ENCODE peak calls at places on chromosome X, in six cellular contexts. One of them, this sample, is unnamed.

GRCh38 chrX:118534716-118535493 is 39.3 kb downstream of the DOCK11 start:
- DNase-seq in activated CD4-positive, alpha-beta T cell treated with anti-CD3 and anti-CD28 coated beads, Interleukin-2, amount 50 U/mL, for 1 hour: no peak
- DNase-seq in ELF-1: peak; percentile 74
- DNase-seq in stimulated activated CD4-positive, alpha-beta T cell treated with anti-CD3 and anti-CD28 coated beads, Interleukin-12 subunit alpha, Interleukin-12 subunit beta, amount 100 ng/mL, for 24 hours: no peak
- DNase-seq in PC-3: no peak
- DNase-seq in posterior vena cava: no peak
- DNase-seq in this sample: no peak

GRCh38 chrX:77785400-77785745 is 643 bp downstream of the ATRX start:
- DNase-seq in activated CD4-positive, alpha-beta T cell treated with anti-CD3 and anti-CD28 coated beads, Interleukin-2, amount 50 U/mL, for 1 hour: no peak
- DNase-seq in ELF-1: peak; percentile 58
- DNase-seq in stimulated activated CD4-positive, alpha-beta T cell treated with anti-CD3 and anti-CD28 coated beads, Interleukin-12 subunit alpha, Interleukin-12 subunit beta, amount 100 ng/mL, for 24 hours: peak; percentile 1
- DNase-seq in PC-3: peak; percentile 30
- DNase-seq in posterior vena cava: no peak
- DNase-seq in this sample: no peak

GRCh38 chrX:132504417-132504816 is 15.6 kb upstream of the MBNL3 start:
- DNase-seq in activated CD4-positive, alpha-beta T cell treated with anti-CD3 and anti-CD28 coated beads, Interleukin-2, amount 50 U/mL, for 1 hour: no peak
- DNase-seq in ELF-1: no peak
- DNase-seq in stimulated activated CD4-positive, alpha-beta T cell treated with anti-CD3 and anti-CD28 coated beads, Interleukin-12 subunit alpha, Interleukin-12 subunit beta, amount 100 ng/mL, for 24 hours: no peak
- DNase-seq in PC-3: no peak
- DNase-seq in posterior vena cava: no peak
- DNase-seq in this sample: no peak

GRCh38 chrX:155068165-155068564 is 2.8 kb downstream of the CMC4 start:
- DNase-seq in activated CD4-positive, alpha-beta T cell treated with anti-CD3 and anti-CD28 coated beads, Interleukin-2, amount 50 U/mL, for 1 hour: no peak
- DNase-seq in ELF-1: no peak
- DNase-seq in stimulated activated CD4-positive, alpha-beta T cell treated with anti-CD3 and anti-CD28 coated beads, Interleukin-12 subunit alpha, Interleukin-12 subunit beta, amount 100 ng/mL, for 24 hours: no peak
- DNase-seq in PC-3: peak; percentile 82
- DNase-seq in posterior vena cava: no peak
- DNase-seq in this sample: no peak

GRCh38 chrX:2521927-2522386 is 21.2 kb upstream of the DHRSX start:
- DNase-seq in activated CD4-positive, alpha-beta T cell treated with anti-CD3 and anti-CD28 coated beads, Interleukin-2, amount 50 U/mL, for 1 hour: no peak
- DNase-seq in ELF-1: no peak
- DNase-seq in stimulated activated CD4-positive, alpha-beta T cell treated with anti-CD3 and anti-CD28 coated beads, Interleukin-12 subunit alpha, Interleukin-12 subunit beta, amount 100 ng/mL, for 24 hours: no peak
- DNase-seq in PC-3: no peak
- DNase-seq in posterior vena cava: peak; percentile 34
- DNase-seq in this sample: no peak

GRCh38 chrX:84320023-84320422 is 132.0 kb upstream of the RPS6KA6 start:
- DNase-seq in activated CD4-positive, alpha-beta T cell treated with anti-CD3 and anti-CD28 coated beads, Interleukin-2, amount 50 U/mL, for 1 hour: no peak
- DNase-seq in ELF-1: no peak
- DNase-seq in stimulated activated CD4-positive, alpha-beta T cell treated with anti-CD3 and anti-CD28 coated beads, Interleukin-12 subunit alpha, Interleukin-12 subunit beta, amount 100 ng/mL, for 24 hours: no peak
- DNase-seq in PC-3: no peak
- DNase-seq in posterior vena cava: no peak
- DNase-seq in this sample: no peak

GRCh38 chrX:2559124-2559523 is 58.3 kb upstream of the DHRSX start:
- DNase-seq in activated CD4-positive, alpha-beta T cell treated with anti-CD3 and anti-CD28 coated beads, Interleukin-2, amount 50 U/mL, for 1 hour: no peak
- DNase-seq in ELF-1: no peak
- DNase-seq in stimulated activated CD4-positive, alpha-beta T cell treated with anti-CD3 and anti-CD28 coated beads, Interleukin-12 subunit alpha, Interleukin-12 subunit beta, amount 100 ng/mL, for 24 hours: no peak
- DNase-seq in PC-3: no peak
- DNase-seq in posterior vena cava: no peak
- DNase-seq in this sample: no peak

GRCh38 chrX:155148724-155149537 is 67.3 kb upstream of the VBP1 start:
- DNase-seq in activated CD4-positive, alpha-beta T cell treated with anti-CD3 and anti-CD28 coated beads, Interleukin-2, amount 50 U/mL, for 1 hour: peak; percentile 17
- DNase-seq in ELF-1: peak; percentile 27
- DNase-seq in stimulated activated CD4-positive, alpha-beta T cell treated with anti-CD3 and anti-CD28 coated beads, Interleukin-12 subunit alpha, Interleukin-12 subunit beta, amount 100 ng/mL, for 24 hours: peak; percentile 21
- DNase-seq in PC-3: peak; percentile 40
- DNase-seq in posterior vena cava: no peak
- DNase-seq in this sample: peak; percentile 53

GRCh38 chrX:23822397-23822796 is 39.4 kb downstream of the SAT1 start:
- DNase-seq in activated CD4-positive, alpha-beta T cell treated with anti-CD3 and anti-CD28 coated beads, Interleukin-2, amount 50 U/mL, for 1 hour: no peak
- DNase-seq in ELF-1: no peak
- DNase-seq in stimulated activated CD4-positive, alpha-beta T cell treated with anti-CD3 and anti-CD28 coated beads, Interleukin-12 subunit alpha, Interleukin-12 subunit beta, amount 100 ng/mL, for 24 hours: no peak
- DNase-seq in PC-3: peak; percentile 69
- DNase-seq in posterior vena cava: no peak
- DNase-seq in this sample: no peak

GRCh38 chrX:23854945-23855344 is 52.8 kb downstream of the APOO start:
- DNase-seq in activated CD4-positive, alpha-beta T cell treated with anti-CD3 and anti-CD28 coated beads, Interleukin-2, amount 50 U/mL, for 1 hour: no peak
- DNase-seq in ELF-1: no peak
- DNase-seq in stimulated activated CD4-positive, alpha-beta T cell treated with anti-CD3 and anti-CD28 coated beads, Interleukin-12 subunit alpha, Interleukin-12 subunit beta, amount 100 ng/mL, for 24 hours: no peak
- DNase-seq in PC-3: no peak
- DNase-seq in posterior vena cava: no peak
- DNase-seq in this sample: no peak

GRCh38 chrX:71058116-71058515 is 10.0 kb downstream of the SNX12 start:
- DNase-seq in activated CD4-positive, alpha-beta T cell treated with anti-CD3 and anti-CD28 coated beads, Interleukin-2, amount 50 U/mL, for 1 hour: no peak
- DNase-seq in ELF-1: no peak
- DNase-seq in stimulated activated CD4-positive, alpha-beta T cell treated with anti-CD3 and anti-CD28 coated beads, Interleukin-12 subunit alpha, Interleukin-12 subunit beta, amount 100 ng/mL, for 24 hours: no peak
- DNase-seq in PC-3: no peak
- DNase-seq in posterior vena cava: no peak
- DNase-seq in this sample: no peak

GRCh38 chrX:87578978-87579377 is 61.4 kb downstream of the KLHL4 start:
- DNase-seq in activated CD4-positive, alpha-beta T cell treated with anti-CD3 and anti-CD28 coated beads, Interleukin-2, amount 50 U/mL, for 1 hour: no peak
- DNase-seq in ELF-1: no peak
- DNase-seq in stimulated activated CD4-positive, alpha-beta T cell treated with anti-CD3 and anti-CD28 coated beads, Interleukin-12 subunit alpha, Interleukin-12 subunit beta, amount 100 ng/mL, for 24 hours: no peak
- DNase-seq in PC-3: peak; percentile 5
- DNase-seq in posterior vena cava: no peak
- DNase-seq in this sample: no peak

GRCh38 chrX:136030357-136031225 is 45.4 kb downstream of the SLC9A6 start:
- DNase-seq in activated CD4-positive, alpha-beta T cell treated with anti-CD3 and anti-CD28 coated beads, Interleukin-2, amount 50 U/mL, for 1 hour: no peak
- DNase-seq in ELF-1: no peak
- DNase-seq in stimulated activated CD4-positive, alpha-beta T cell treated with anti-CD3 and anti-CD28 coated beads, Interleukin-12 subunit alpha, Interleukin-12 subunit beta, amount 100 ng/mL, for 24 hours: no peak
- DNase-seq in PC-3: no peak
- DNase-seq in posterior vena cava: peak; percentile 89
- DNase-seq in this sample: no peak

GRCh38 chrX:47351706-47352105 is 18.7 kb upstream of the ZNF157 start:
- DNase-seq in activated CD4-positive, alpha-beta T cell treated with anti-CD3 and anti-CD28 coated beads, Interleukin-2, amount 50 U/mL, for 1 hour: no peak
- DNase-seq in ELF-1: no peak
- DNase-seq in stimulated activated CD4-positive, alpha-beta T cell treated with anti-CD3 and anti-CD28 coated beads, Interleukin-12 subunit alpha, Interleukin-12 subunit beta, amount 100 ng/mL, for 24 hours: no peak
- DNase-seq in PC-3: peak; percentile 34
- DNase-seq in posterior vena cava: no peak
- DNase-seq in this sample: no peak

GRCh38 chrX:8090482-8090881 is 80.6 kb downstream of the VCX2 start:
- DNase-seq in activated CD4-positive, alpha-beta T cell treated with anti-CD3 and anti-CD28 coated beads, Interleukin-2, amount 50 U/mL, for 1 hour: no peak
- DNase-seq in ELF-1: no peak
- DNase-seq in stimulated activated CD4-positive, alpha-beta T cell treated with anti-CD3 and anti-CD28 coated beads, Interleukin-12 subunit alpha, Interleukin-12 subunit beta, amount 100 ng/mL, for 24 hours: no peak
- DNase-seq in PC-3: no peak
- DNase-seq in posterior vena cava: no peak
- DNase-seq in this sample: no peak

GRCh38 chrX:661154-661553 is 30.6 kb downstream of the SHOX start:
- DNase-seq in activated CD4-positive, alpha-beta T cell treated with anti-CD3 and anti-CD28 coated beads, Interleukin-2, amount 50 U/mL, for 1 hour: no peak
- DNase-seq in ELF-1: no peak
- DNase-seq in stimulated activated CD4-positive, alpha-beta T cell treated with anti-CD3 and anti-CD28 coated beads, Interleukin-12 subunit alpha, Interleukin-12 subunit beta, amount 100 ng/mL, for 24 hours: no peak
- DNase-seq in PC-3: no peak
- DNase-seq in posterior vena cava: peak; percentile 56
- DNase-seq in this sample: no peak

GRCh38 chrX:25976683-25977310 is 161.3 kb upstream of the MAGEB18 start:
- DNase-seq in activated CD4-positive, alpha-beta T cell treated with anti-CD3 and anti-CD28 coated beads, Interleukin-2, amount 50 U/mL, for 1 hour: no peak
- DNase-seq in ELF-1: peak; percentile 75
- DNase-seq in stimulated activated CD4-positive, alpha-beta T cell treated with anti-CD3 and anti-CD28 coated beads, Interleukin-12 subunit alpha, Interleukin-12 subunit beta, amount 100 ng/mL, for 24 hours: no peak
- DNase-seq in PC-3: no peak
- DNase-seq in posterior vena cava: peak; percentile 68
- DNase-seq in this sample: peak; percentile 42

GRCh38 chrX:40152173-40152705 is 54.5 kb upstream of the BCOR start:
- DNase-seq in activated CD4-positive, alpha-beta T cell treated with anti-CD3 and anti-CD28 coated beads, Interleukin-2, amount 50 U/mL, for 1 hour: peak; percentile 49
- DNase-seq in ELF-1: peak; percentile 50
- DNase-seq in stimulated activated CD4-positive, alpha-beta T cell treated with anti-CD3 and anti-CD28 coated beads, Interleukin-12 subunit alpha, Interleukin-12 subunit beta, amount 100 ng/mL, for 24 hours: no peak
- DNase-seq in PC-3: peak; percentile 35
- DNase-seq in posterior vena cava: peak; percentile 86
- DNase-seq in this sample: no peak

GRCh38 chrX:47200385-47201150 is 6.9 kb downstream of the UBA1 start:
- DNase-seq in activated CD4-positive, alpha-beta T cell treated with anti-CD3 and anti-CD28 coated beads, Interleukin-2, amount 50 U/mL, for 1 hour: no peak
- DNase-seq in ELF-1: peak; percentile 49
- DNase-seq in stimulated activated CD4-positive, alpha-beta T cell treated with anti-CD3 and anti-CD28 coated beads, Interleukin-12 subunit alpha, Interleukin-12 subunit beta, amount 100 ng/mL, for 24 hours: no peak
- DNase-seq in PC-3: peak; percentile 88
- DNase-seq in posterior vena cava: no peak
- DNase-seq in this sample: no peak

GRCh38 chrX:141879616-141880015 is 24.1 kb upstream of the MAGEC1 start:
- DNase-seq in activated CD4-positive, alpha-beta T cell treated with anti-CD3 and anti-CD28 coated beads, Interleukin-2, amount 50 U/mL, for 1 hour: no peak
- DNase-seq in ELF-1: peak; percentile 52
- DNase-seq in stimulated activated CD4-positive, alpha-beta T cell treated with anti-CD3 and anti-CD28 coated beads, Interleukin-12 subunit alpha, Interleukin-12 subunit beta, amount 100 ng/mL, for 24 hours: no peak
- DNase-seq in PC-3: peak; percentile 32
- DNase-seq in posterior vena cava: no peak
- DNase-seq in this sample: no peak

GRCh38 chrX:67353651-67354370 is 190.0 kb upstream of the AR start:
- DNase-seq in activated CD4-positive, alpha-beta T cell treated with anti-CD3 and anti-CD28 coated beads, Interleukin-2, amount 50 U/mL, for 1 hour: no peak
- DNase-seq in ELF-1: no peak
- DNase-seq in stimulated activated CD4-positive, alpha-beta T cell treated with anti-CD3 and anti-CD28 coated beads, Interleukin-12 subunit alpha, Interleukin-12 subunit beta, amount 100 ng/mL, for 24 hours: no peak
- DNase-seq in PC-3: no peak
- DNase-seq in posterior vena cava: no peak
- DNase-seq in this sample: no peak

GRCh38 chrX:48489892-48490291 is 13.9 kb downstream of the FTSJ1 start:
- DNase-seq in activated CD4-positive, alpha-beta T cell treated with anti-CD3 and anti-CD28 coated beads, Interleukin-2, amount 50 U/mL, for 1 hour: no peak
- DNase-seq in ELF-1: no peak
- DNase-seq in stimulated activated CD4-positive, alpha-beta T cell treated with anti-CD3 and anti-CD28 coated beads, Interleukin-12 subunit alpha, Interleukin-12 subunit beta, amount 100 ng/mL, for 24 hours: no peak
- DNase-seq in PC-3: no peak
- DNase-seq in posterior vena cava: no peak
- DNase-seq in this sample: no peak

GRCh38 chrX:22662776-22663175 is 337.0 kb upstream of the DDX53 start:
- DNase-seq in activated CD4-positive, alpha-beta T cell treated with anti-CD3 and anti-CD28 coated beads, Interleukin-2, amount 50 U/mL, for 1 hour: no peak
- DNase-seq in ELF-1: no peak
- DNase-seq in stimulated activated CD4-positive, alpha-beta T cell treated with anti-CD3 and anti-CD28 coated beads, Interleukin-12 subunit alpha, Interleukin-12 subunit beta, amount 100 ng/mL, for 24 hours: no peak
- DNase-seq in PC-3: peak; percentile 78
- DNase-seq in posterior vena cava: no peak
- DNase-seq in this sample: no peak

GRCh38 chrX:15855562-15856256 is 1.1 kb upstream of the AP1S2 start:
- DNase-seq in activated CD4-positive, alpha-beta T cell treated with anti-CD3 and anti-CD28 coated beads, Interleukin-2, amount 50 U/mL, for 1 hour: no peak
- DNase-seq in ELF-1: no peak
- DNase-seq in stimulated activated CD4-positive, alpha-beta T cell treated with anti-CD3 and anti-CD28 coated beads, Interleukin-12 subunit alpha, Interleukin-12 subunit beta, amount 100 ng/mL, for 24 hours: no peak
- DNase-seq in PC-3: no peak
- DNase-seq in posterior vena cava: no peak
- DNase-seq in this sample: no peak

GRCh38 chrX:25523574-25523973 is 507.8 kb upstream of the ARX start:
- DNase-seq in activated CD4-positive, alpha-beta T cell treated with anti-CD3 and anti-CD28 coated beads, Interleukin-2, amount 50 U/mL, for 1 hour: no peak
- DNase-seq in ELF-1: peak; percentile 24
- DNase-seq in stimulated activated CD4-positive, alpha-beta T cell treated with anti-CD3 and anti-CD28 coated beads, Interleukin-12 subunit alpha, Interleukin-12 subunit beta, amount 100 ng/mL, for 24 hours: no peak
- DNase-seq in PC-3: peak; percentile 23
- DNase-seq in posterior vena cava: no peak
- DNase-seq in this sample: peak; percentile 3

GRCh38 chrX:130626521-130626920 is 224.7 kb downstream of the RBMX2 start:
- DNase-seq in activated CD4-positive, alpha-beta T cell treated with anti-CD3 and anti-CD28 coated beads, Interleukin-2, amount 50 U/mL, for 1 hour: no peak
- DNase-seq in ELF-1: no peak
- DNase-seq in stimulated activated CD4-positive, alpha-beta T cell treated with anti-CD3 and anti-CD28 coated beads, Interleukin-12 subunit alpha, Interleukin-12 subunit beta, amount 100 ng/mL, for 24 hours: no peak
- DNase-seq in PC-3: no peak
- DNase-seq in posterior vena cava: no peak
- DNase-seq in this sample: no peak

GRCh38 chrX:111116666-111117065 is 20.7 kb downstream of the PAK3 start:
- DNase-seq in activated CD4-positive, alpha-beta T cell treated with anti-CD3 and anti-CD28 coated beads, Interleukin-2, amount 50 U/mL, for 1 hour: no peak
- DNase-seq in ELF-1: no peak
- DNase-seq in stimulated activated CD4-positive, alpha-beta T cell treated with anti-CD3 and anti-CD28 coated beads, Interleukin-12 subunit alpha, Interleukin-12 subunit beta, amount 100 ng/mL, for 24 hours: no peak
- DNase-seq in PC-3: no peak
- DNase-seq in posterior vena cava: no peak
- DNase-seq in this sample: no peak

GRCh38 chrX:8201896-8202331 is 30.8 kb upstream of the VCX2 start:
- DNase-seq in activated CD4-positive, alpha-beta T cell treated with anti-CD3 and anti-CD28 coated beads, Interleukin-2, amount 50 U/mL, for 1 hour: no peak
- DNase-seq in ELF-1: peak; percentile 58
- DNase-seq in stimulated activated CD4-positive, alpha-beta T cell treated with anti-CD3 and anti-CD28 coated beads, Interleukin-12 subunit alpha, Interleukin-12 subunit beta, amount 100 ng/mL, for 24 hours: no peak
- DNase-seq in PC-3: no peak
- DNase-seq in posterior vena cava: peak; percentile 81
- DNase-seq in this sample: no peak

GRCh38 chrX:10922158-10922557 is 189.0 kb upstream of the HCCS start:
- DNase-seq in activated CD4-positive, alpha-beta T cell treated with anti-CD3 and anti-CD28 coated beads, Interleukin-2, amount 50 U/mL, for 1 hour: no peak
- DNase-seq in ELF-1: no peak
- DNase-seq in stimulated activated CD4-positive, alpha-beta T cell treated with anti-CD3 and anti-CD28 coated beads, Interleukin-12 subunit alpha, Interleukin-12 subunit beta, amount 100 ng/mL, for 24 hours: no peak
- DNase-seq in PC-3: peak; percentile 90
- DNase-seq in posterior vena cava: no peak
- DNase-seq in this sample: no peak

GRCh38 chrX:153507484-153508178 is 9.8 kb upstream of the ATP2B3 start:
- DNase-seq in activated CD4-positive, alpha-beta T cell treated with anti-CD3 and anti-CD28 coated beads, Interleukin-2, amount 50 U/mL, for 1 hour: peak; percentile 82
- DNase-seq in ELF-1: peak; percentile 93
- DNase-seq in stimulated activated CD4-positive, alpha-beta T cell treated with anti-CD3 and anti-CD28 coated beads, Interleukin-12 subunit alpha, Interleukin-12 subunit beta, amount 100 ng/mL, for 24 hours: peak; percentile 77
- DNase-seq in PC-3: peak; percentile 78
- DNase-seq in posterior vena cava: peak; percentile 95
- DNase-seq in this sample: peak; percentile 43

GRCh38 chrX:52988985-52989917 is 30.9 kb upstream of the FAM156A start:
- DNase-seq in activated CD4-positive, alpha-beta T cell treated with anti-CD3 and anti-CD28 coated beads, Interleukin-2, amount 50 U/mL, for 1 hour: no peak
- DNase-seq in ELF-1: no peak
- DNase-seq in stimulated activated CD4-positive, alpha-beta T cell treated with anti-CD3 and anti-CD28 coated beads, Interleukin-12 subunit alpha, Interleukin-12 subunit beta, amount 100 ng/mL, for 24 hours: no peak
- DNase-seq in PC-3: peak; percentile 37
- DNase-seq in posterior vena cava: no peak
- DNase-seq in this sample: no peak

GRCh38 chrX:115900425-115900824 is 270.1 kb upstream of the AGTR2 start:
- DNase-seq in activated CD4-positive, alpha-beta T cell treated with anti-CD3 and anti-CD28 coated beads, Interleukin-2, amount 50 U/mL, for 1 hour: no peak
- DNase-seq in ELF-1: no peak
- DNase-seq in stimulated activated CD4-positive, alpha-beta T cell treated with anti-CD3 and anti-CD28 coated beads, Interleukin-12 subunit alpha, Interleukin-12 subunit beta, amount 100 ng/mL, for 24 hours: no peak
- DNase-seq in PC-3: no peak
- DNase-seq in posterior vena cava: peak; percentile 56
- DNase-seq in this sample: no peak

GRCh38 chrX:83508006-83508405 is at the start of gene POU3F4:
- DNase-seq in activated CD4-positive, alpha-beta T cell treated with anti-CD3 and anti-CD28 coated beads, Interleukin-2, amount 50 U/mL, for 1 hour: no peak
- DNase-seq in ELF-1: peak; percentile 19
- DNase-seq in stimulated activated CD4-positive, alpha-beta T cell treated with anti-CD3 and anti-CD28 coated beads, Interleukin-12 subunit alpha, Interleukin-12 subunit beta, amount 100 ng/mL, for 24 hours: no peak
- DNase-seq in PC-3: no peak
- DNase-seq in posterior vena cava: no peak
- DNase-seq in this sample: peak; percentile 68

GRCh38 chrX:132592880-132593279 is 104.0 kb upstream of the MBNL3 start:
- DNase-seq in activated CD4-positive, alpha-beta T cell treated with anti-CD3 and anti-CD28 coated beads, Interleukin-2, amount 50 U/mL, for 1 hour: peak; percentile 0
- DNase-seq in ELF-1: peak; percentile 43
- DNase-seq in stimulated activated CD4-positive, alpha-beta T cell treated with anti-CD3 and anti-CD28 coated beads, Interleukin-12 subunit alpha, Interleukin-12 subunit beta, amount 100 ng/mL, for 24 hours: no peak
- DNase-seq in PC-3: no peak
- DNase-seq in posterior vena cava: no peak
- DNase-seq in this sample: no peak

GRCh38 chrX:121832446-121832845 is 785.0 kb downstream of the GLUD2 start:
- DNase-seq in activated CD4-positive, alpha-beta T cell treated with anti-CD3 and anti-CD28 coated beads, Interleukin-2, amount 50 U/mL, for 1 hour: no peak
- DNase-seq in ELF-1: no peak
- DNase-seq in stimulated activated CD4-positive, alpha-beta T cell treated with anti-CD3 and anti-CD28 coated beads, Interleukin-12 subunit alpha, Interleukin-12 subunit beta, amount 100 ng/mL, for 24 hours: no peak
- DNase-seq in PC-3: no peak
- DNase-seq in posterior vena cava: no peak
- DNase-seq in this sample: no peak

GRCh38 chrX:155112171-155112570 is 40.9 kb downstream of the BRCC3 start:
- DNase-seq in activated CD4-positive, alpha-beta T cell treated with anti-CD3 and anti-CD28 coated beads, Interleukin-2, amount 50 U/mL, for 1 hour: no peak
- DNase-seq in ELF-1: no peak
- DNase-seq in stimulated activated CD4-positive, alpha-beta T cell treated with anti-CD3 and anti-CD28 coated beads, Interleukin-12 subunit alpha, Interleukin-12 subunit beta, amount 100 ng/mL, for 24 hours: no peak
- DNase-seq in PC-3: peak; percentile 74
- DNase-seq in posterior vena cava: no peak
- DNase-seq in this sample: no peak

GRCh38 chrX:78357342-78358055 is 30.1 kb upstream of the CYSLTR1 start:
- DNase-seq in activated CD4-positive, alpha-beta T cell treated with anti-CD3 and anti-CD28 coated beads, Interleukin-2, amount 50 U/mL, for 1 hour: no peak
- DNase-seq in ELF-1: peak; percentile 73
- DNase-seq in stimulated activated CD4-positive, alpha-beta T cell treated with anti-CD3 and anti-CD28 coated beads, Interleukin-12 subunit alpha, Interleukin-12 subunit beta, amount 100 ng/mL, for 24 hours: no peak
- DNase-seq in PC-3: peak; percentile 84
- DNase-seq in posterior vena cava: no peak
- DNase-seq in this sample: no peak

This sample was measured in H1.